ENCODE peak calls at places on chromosomes 2 and 18, in six cellular contexts. One of them, this sample, is unnamed.
A peak's percentile ranks its signal among the peaks of the same experiment; 100 is the strongest.

GRCh38 chr2:98868548-98869271 is 67.3 kb downstream of the CRACDL start:
- DNase-seq in A549: no peak
- DNase-seq in K562: no peak
- DNase-seq in GM12878: no peak
- DNase-seq in HL-60: no peak
- DNase-seq in HCT116: no peak
- DNase-seq in this sample: no peak

GRCh38 chr18:7545734-7546133 is 21.4 kb upstream of the PTPRM start:
- DNase-seq in A549: no peak
- DNase-seq in K562: no peak
- DNase-seq in GM12878: no peak
- DNase-seq in HL-60: no peak
- DNase-seq in HCT116: no peak
- DNase-seq in this sample: no peak

GRCh38 chr2:79373359-79374115 is 139.3 kb upstream of the CTNNA2 start:
- DNase-seq in A549: no peak
- DNase-seq in K562: no peak
- DNase-seq in GM12878: no peak
- DNase-seq in HL-60: no peak
- DNase-seq in HCT116: no peak
- DNase-seq in this sample: no peak

GRCh38 chr2:217248312-217248935 is 388.6 kb upstream of the TNP1 start:
- DNase-seq in A549: no peak
- DNase-seq in K562: no peak
- DNase-seq in GM12878: peak; percentile 7
- DNase-seq in HL-60: peak; percentile 55
- DNase-seq in HCT116: no peak
- DNase-seq in this sample: peak; percentile 14

GRCh38 chr18:39660141-39660540 is 2094.5 kb upstream of the CELF4 start:
- DNase-seq in A549: no peak
- DNase-seq in K562: no peak
- DNase-seq in GM12878: no peak
- DNase-seq in HL-60: no peak
- DNase-seq in HCT116: no peak
- DNase-seq in this sample: no peak

GRCh38 chr2:215826838-215827441 is 186.4 kb downstream of the MREG start:
- DNase-seq in A549: peak; percentile 11
- DNase-seq in K562: no peak
- DNase-seq in GM12878: no peak
- DNase-seq in HL-60: no peak
- DNase-seq in HCT116: no peak
- DNase-seq in this sample: peak; percentile 13

GRCh38 chr2:231929961-231930600 is 3.9 kb upstream of the NPPC start:
- DNase-seq in A549: peak; percentile 43
- DNase-seq in K562: peak; percentile 75
- DNase-seq in GM12878: no peak
- DNase-seq in HL-60: no peak
- DNase-seq in HCT116: no peak
- DNase-seq in this sample: peak; percentile 75

GRCh38 chr2:2862386-2862785 is 515.2 kb downstream of the EIPR1 start:
- DNase-seq in A549: no peak
- DNase-seq in K562: no peak
- DNase-seq in GM12878: no peak
- DNase-seq in HL-60: no peak
- DNase-seq in HCT116: no peak
- DNase-seq in this sample: no peak

GRCh38 chr2:16652296-16653082 is 13.1 kb downstream of the CYRIA start:
- DNase-seq in A549: no peak
- DNase-seq in K562: no peak
- DNase-seq in GM12878: no peak
- DNase-seq in HL-60: no peak
- DNase-seq in HCT116: no peak
- DNase-seq in this sample: no peak

GRCh38 chr2:217610411-217610814 is 392.4 kb downstream of the TNS1 start:
- DNase-seq in A549: no peak
- DNase-seq in K562: no peak
- DNase-seq in GM12878: peak; percentile 31
- DNase-seq in HL-60: no peak
- DNase-seq in HCT116: no peak
- DNase-seq in this sample: no peak

GRCh38 chr2:219514836-219515235 is 554 bp downstream of the ASIC4 start:
- DNase-seq in A549: no peak
- DNase-seq in K562: no peak
- DNase-seq in GM12878: no peak
- DNase-seq in HL-60: no peak
- DNase-seq in HCT116: no peak
- DNase-seq in this sample: no peak

GRCh38 chr2:221125691-221126090 is 446.4 kb downstream of the EPHA4 start:
- DNase-seq in A549: no peak
- DNase-seq in K562: no peak
- DNase-seq in GM12878: no peak
- DNase-seq in HL-60: no peak
- DNase-seq in HCT116: no peak
- DNase-seq in this sample: no peak

GRCh38 chr2:59378104-59378503 is 1137.0 kb upstream of the FANCL start:
- DNase-seq in A549: no peak
- DNase-seq in K562: no peak
- DNase-seq in GM12878: no peak
- DNase-seq in HL-60: no peak
- DNase-seq in HCT116: no peak
- DNase-seq in this sample: no peak

GRCh38 chr18:26791676-26792075 is 73.8 kb downstream of the AQP4 start:
- DNase-seq in A549: peak; percentile 4
- DNase-seq in K562: no peak
- DNase-seq in GM12878: no peak
- DNase-seq in HL-60: no peak
- DNase-seq in HCT116: no peak
- DNase-seq in this sample: no peak

GRCh38 chr2:166516712-166517303 is 22.8 kb upstream of the SCN7A start:
- DNase-seq in A549: no peak
- DNase-seq in K562: peak; percentile 27
- DNase-seq in GM12878: no peak
- DNase-seq in HL-60: peak; percentile 24
- DNase-seq in HCT116: no peak
- DNase-seq in this sample: peak; percentile 72

GRCh38 chr2:122506620-122507019 is 751.2 kb downstream of the TSN start:
- DNase-seq in A549: no peak
- DNase-seq in K562: no peak
- DNase-seq in GM12878: no peak
- DNase-seq in HL-60: no peak
- DNase-seq in HCT116: no peak
- DNase-seq in this sample: no peak

GRCh38 chr2:227503433-227504406 is 31.8 kb downstream of the AGFG1 start:
- DNase-seq in A549: peak; percentile 58
- DNase-seq in K562: peak; percentile 31
- DNase-seq in GM12878: no peak
- DNase-seq in HL-60: no peak
- DNase-seq in HCT116: peak; percentile 84
- DNase-seq in this sample: no peak

GRCh38 chr18:33729556-33729955 is 151.5 kb downstream of the ASXL3 start:
- DNase-seq in A549: no peak
- DNase-seq in K562: no peak
- DNase-seq in GM12878: no peak
- DNase-seq in HL-60: no peak
- DNase-seq in HCT116: no peak
- DNase-seq in this sample: no peak

GRCh38 chr2:84556190-84556589 is 39.9 kb downstream of the DNAH6 start:
- DNase-seq in A549: no peak
- DNase-seq in K562: no peak
- DNase-seq in GM12878: no peak
- DNase-seq in HL-60: no peak
- DNase-seq in HCT116: no peak
- DNase-seq in this sample: no peak

GRCh38 chr2:149490296-149490695 is 97.3 kb downstream of the MMADHC start:
- DNase-seq in A549: no peak
- DNase-seq in K562: no peak
- DNase-seq in GM12878: no peak
- DNase-seq in HL-60: no peak
- DNase-seq in HCT116: no peak
- DNase-seq in this sample: peak; percentile 10

GRCh38 chr2:119523959-119524694 is at the start of gene SCTR:
- DNase-seq in A549: no peak
- DNase-seq in K562: no peak
- DNase-seq in GM12878: no peak
- DNase-seq in HL-60: no peak
- DNase-seq in HCT116: no peak
- DNase-seq in this sample: peak; percentile 69

GRCh38 chr2:196160101-196160500 is 11.3 kb downstream of the STK17B start:
- DNase-seq in A549: no peak
- DNase-seq in K562: peak; percentile 25
- DNase-seq in GM12878: peak; percentile 86
- DNase-seq in HL-60: peak; percentile 95
- DNase-seq in HCT116: peak; percentile 57
- DNase-seq in this sample: peak; percentile 76

GRCh38 chr18:80191907-80192652 is 55.2 kb downstream of the PARD6G start:
- DNase-seq in A549: no peak
- DNase-seq in K562: no peak
- DNase-seq in GM12878: no peak
- DNase-seq in HL-60: no peak
- DNase-seq in HCT116: no peak
- DNase-seq in this sample: no peak

GRCh38 chr2:16049406-16049805 is 109.1 kb downstream of the MYCN start:
- DNase-seq in A549: no peak
- DNase-seq in K562: no peak
- DNase-seq in GM12878: no peak
- DNase-seq in HL-60: no peak
- DNase-seq in HCT116: no peak
- DNase-seq in this sample: no peak

GRCh38 chr18:75358928-75359327 is 68.6 kb downstream of the SMIM21 start:
- DNase-seq in A549: no peak
- DNase-seq in K562: no peak
- DNase-seq in GM12878: no peak
- DNase-seq in HL-60: no peak
- DNase-seq in HCT116: no peak
- DNase-seq in this sample: no peak

GRCh38 chr2:112626604-112627059 is 19.1 kb upstream of the SLC20A1 start:
- DNase-seq in A549: peak; percentile 64
- DNase-seq in K562: peak; percentile 57
- DNase-seq in GM12878: no peak
- DNase-seq in HL-60: peak; percentile 70
- DNase-seq in HCT116: no peak
- DNase-seq in this sample: peak; percentile 72

GRCh38 chr2:211802611-211803010 is 736.0 kb downstream of the ERBB4 start:
- DNase-seq in A549: no peak
- DNase-seq in K562: no peak
- DNase-seq in GM12878: no peak
- DNase-seq in HL-60: no peak
- DNase-seq in HCT116: no peak
- DNase-seq in this sample: no peak

DNA sequence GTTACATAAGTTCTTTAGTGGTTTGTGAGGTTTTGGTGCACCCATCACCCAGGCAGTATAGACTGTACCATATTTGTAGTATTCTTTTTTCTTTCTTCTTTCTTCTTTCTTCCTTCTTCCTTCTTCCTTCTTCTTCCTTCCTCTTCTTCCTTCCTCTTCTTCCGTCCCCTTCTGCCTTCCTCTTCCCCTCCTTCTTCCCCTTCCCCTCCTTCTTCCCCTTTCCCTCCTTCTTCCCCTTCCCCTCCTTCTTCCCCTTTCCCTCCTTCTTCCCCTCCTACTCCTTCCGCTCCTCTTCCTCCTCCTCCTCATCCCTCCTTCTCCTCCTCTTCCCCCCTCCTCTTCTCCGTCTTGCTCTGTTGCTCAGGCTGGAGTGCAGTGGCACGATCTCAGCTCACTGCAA is 41.6 kb downstream of the CAB39 start:
- DNase-seq in A549: no peak
- DNase-seq in K562: no peak
- DNase-seq in GM12878: no peak
- DNase-seq in HL-60: no peak
- DNase-seq in HCT116: no peak
- DNase-seq in this sample: no peak
- H3K27ac ChIP-seq in A549: no peak overlapping the region
- H3K27ac ChIP-seq in K562: no peak overlapping the region
- H3K27ac ChIP-seq in GM12878: no peak overlapping the region
- H3K27ac ChIP-seq in HL-60: no peak overlapping the region
- H3K27ac ChIP-seq in HCT116: no peak overlapping the region
- H3K27ac ChIP-seq in this sample: no peak overlapping the region

GRCh38 chr2:205047273-205047839 is 502.1 kb downstream of the PARD3B start:
- DNase-seq in A549: no peak
- DNase-seq in K562: no peak
- DNase-seq in GM12878: no peak
- DNase-seq in HL-60: no peak
- DNase-seq in HCT116: no peak
- DNase-seq in this sample: peak; percentile 82
- TF ChIP-seq REST in A549: no peak
- TF ChIP-seq REST in K562: no peak
- TF ChIP-seq REST in GM12878: no peak
- TF ChIP-seq REST in HL-60: no peak
- TF ChIP-seq REST in HCT116: no peak
- TF ChIP-seq REST in this sample: no peak

GRCh38 chr2:102839668-102840388 is 78.0 kb downstream of the TMEM182 start:
- DNase-seq in A549: peak; percentile 15
- DNase-seq in K562: peak; percentile 43
- DNase-seq in GM12878: peak; percentile 3
- DNase-seq in HL-60: peak; percentile 23
- DNase-seq in HCT116: peak; percentile 22
- DNase-seq in this sample: peak; percentile 89

GRCh38 chr2:102841107-102841840 is 79.4 kb downstream of the TMEM182 start:
- DNase-seq in A549: peak; percentile 23
- DNase-seq in K562: peak; percentile 41
- DNase-seq in GM12878: no peak
- DNase-seq in HL-60: peak; percentile 62
- DNase-seq in HCT116: peak; percentile 7
- DNase-seq in this sample: peak; percentile 90

GRCh38 chr2:102837626-102838198 is 75.9 kb downstream of the TMEM182 start:
- DNase-seq in A549: no peak
- DNase-seq in K562: no peak
- DNase-seq in GM12878: no peak
- DNase-seq in HL-60: peak; percentile 8
- DNase-seq in HCT116: no peak
- DNase-seq in this sample: no peak
- H3K27ac ChIP-seq in A549: no peak overlapping the region
- H3K27ac ChIP-seq in K562: no peak overlapping the region
- H3K27ac ChIP-seq in GM12878: no peak overlapping the region
- H3K27ac ChIP-seq in HL-60: no peak overlapping the region
- H3K27ac ChIP-seq in HCT116: no peak overlapping the region
- H3K27ac ChIP-seq in this sample: no peak overlapping the region

GRCh38 chr18:23629444-23629946 is 33.2 kb downstream of the ANKRD29 start:
- DNase-seq in A549: peak; percentile 61
- DNase-seq in K562: no peak
- DNase-seq in GM12878: peak; percentile 45
- DNase-seq in HL-60: no peak
- DNase-seq in HCT116: no peak
- DNase-seq in this sample: no peak

GRCh38 chr18:23627325-23627724 is 35.4 kb downstream of the ANKRD29 start:
- DNase-seq in A549: peak; percentile 49
- DNase-seq in K562: no peak
- DNase-seq in GM12878: no peak
- DNase-seq in HL-60: no peak
- DNase-seq in HCT116: peak; percentile 64
- DNase-seq in this sample: no peak

GRCh38 chr18:23626451-23627279 is 36.0 kb downstream of the ANKRD29 start:
- DNase-seq in A549: no peak
- DNase-seq in K562: no peak
- DNase-seq in GM12878: no peak
- DNase-seq in HL-60: no peak
- DNase-seq in HCT116: no peak
- DNase-seq in this sample: no peak

GRCh38 chr18:23631312-23631711 is 31.4 kb downstream of the ANKRD29 start:
- DNase-seq in A549: no peak
- DNase-seq in K562: no peak
- DNase-seq in GM12878: no peak
- DNase-seq in HL-60: no peak
- DNase-seq in HCT116: no peak
- DNase-seq in this sample: no peak

GRCh38 chr18:23627964-23628363 is 34.7 kb downstream of the ANKRD29 start:
- DNase-seq in A549: no peak
- DNase-seq in K562: no peak
- DNase-seq in GM12878: no peak
- DNase-seq in HL-60: no peak
- DNase-seq in HCT116: no peak
- DNase-seq in this sample: no peak
- TF ChIP-seq REST in A549: no peak
- TF ChIP-seq REST in K562: no peak
- TF ChIP-seq REST in GM12878: no peak
- TF ChIP-seq REST in HL-60: no peak
- TF ChIP-seq REST in HCT116: no peak
- TF ChIP-seq REST in this sample: no peak

This sample was measured in GM23338.